ENCODE peak calls at places on chromosomes 7 and 10, in four cellular contexts. F is body of pancreas, C is MG63, T is colonic mucosa. A is an unnamed sample. For H3K9me3, the result is how much of the 10 kb centered on the place peaks cover.

GRCh38 chr7:112140600-112140999 is 65.6 kb downstream of the DOCK4 start:
- DNase-seq in T (no peak), F (no peak), C (no peak), A (no peak)

GRCh38 chr10:104291439-104291951 is 22.5 kb downstream of the GSTO2 start:
- DNase-seq in F (peak), T (peak), C (peak), A (peak)

GRCh38 chr7:2520131-2520807 is 695 bp downstream of the LFNG start:
- DNase-seq in C (peak), F (peak), T (peak), A (peak)

GRCh38 chr10:44966129-44966815 is 6.7 kb downstream of the RASSF4 start:
- DNase-seq in F (no peak), C (no peak), T (peak), A (peak)

GRCh38 chr7:30249986-30250774 is 34.2 kb upstream of the ZNRF2 start:
- DNase-seq in C (no peak), T (no peak), F (no peak), A (no peak)

GRCh38 chr10:111211756-111212155 is 134.9 kb downstream of the ADRA2A start:
- DNase-seq in C (no peak), T (no peak), F (no peak), A (no peak)

GRCh38 chr10:119139464-119140067 is 25.9 kb downstream of the SFXN4 start:
- DNase-seq in F (peak), C (peak), T (peak), A (peak)

GRCh38 chr10:122368502-122369254 is 5.8 kb upstream of the PLEKHA1 start:
- DNase-seq in F (no peak), T (peak), C (no peak), A (no peak)

GRCh38 chr7:116354546-116355422 is 144.4 kb downstream of the TES start:
- DNase-seq in F (peak), C (peak), T (peak), A (peak)

GRCh38 chr7:64533756-64534155 is 29.1 kb downstream of the ZNF680 start:
- DNase-seq in C (no peak), F (no peak), T (no peak), A (no peak)

DNA sequence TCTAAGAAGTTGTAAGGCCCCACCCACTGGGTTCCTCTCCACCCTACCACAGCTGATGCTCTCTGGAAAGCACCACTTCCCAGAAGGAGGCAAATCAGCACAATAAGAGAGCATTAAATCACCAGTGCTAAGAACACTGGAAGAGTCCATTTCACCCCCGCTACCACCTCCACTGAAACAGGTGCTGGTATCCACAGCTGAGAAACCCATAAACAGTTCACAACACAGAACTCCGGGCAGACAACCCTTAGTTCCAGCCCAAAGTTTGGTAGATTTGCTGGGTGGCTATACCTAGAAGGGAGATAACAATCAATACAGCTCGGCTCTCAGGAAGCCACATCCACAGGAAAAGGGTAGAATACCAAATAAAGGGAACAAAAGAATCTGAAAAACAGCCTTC is 34.1 kb downstream of the ZNF680 start:
- DNase-seq in C (no peak), F (no peak), T (no peak), A (no peak)
- H3K9me3 ChIP-seq in C (under half), F (under half), T (under half), A (under half)

DNA sequence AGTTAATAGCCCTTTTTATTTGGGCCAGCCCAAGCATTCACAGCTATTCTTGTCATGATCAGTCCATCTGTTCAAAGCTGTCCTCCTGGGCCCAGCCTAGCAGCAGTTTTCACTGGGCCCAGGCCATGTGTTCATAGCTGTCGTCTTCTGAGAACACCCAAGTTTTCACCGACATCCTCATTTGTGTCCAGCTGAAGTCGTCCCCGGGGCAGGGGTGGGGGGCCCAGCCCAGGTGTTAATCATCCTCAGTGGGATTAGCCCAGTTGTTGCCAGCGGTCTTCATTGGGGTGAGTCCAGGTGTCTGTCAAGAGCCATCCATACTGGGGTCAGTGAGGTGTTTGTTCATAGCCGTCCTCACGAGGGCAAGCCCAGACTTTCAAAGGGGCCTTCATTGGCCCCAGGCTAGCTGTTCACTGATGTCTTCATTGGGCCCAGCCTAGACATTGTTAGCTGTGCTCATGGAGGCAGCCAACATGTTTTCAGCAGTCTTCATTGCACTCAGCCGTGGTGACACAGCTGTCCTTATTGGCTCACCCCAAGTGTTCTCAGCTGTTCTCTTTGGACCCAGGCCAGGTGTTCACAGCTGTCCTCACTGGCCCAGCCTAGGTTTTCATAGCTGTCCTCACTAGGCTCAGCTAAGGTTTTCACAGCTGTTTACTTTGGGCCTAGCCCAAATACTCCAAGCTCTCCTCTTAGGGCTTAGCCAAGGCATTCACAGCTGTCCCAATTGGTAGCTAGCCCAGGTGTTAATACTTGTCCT is 10.0 kb downstream of the FRG2B start:
- DNase-seq in T (peak), C (peak), F (peak), A (peak)
- H3K9me3 ChIP-seq in T (under half), C (under half), F (under half), A (under half)

GRCh38 chr7:157612664-157613561 is 276.1 kb downstream of the DNAJB6 start:
- DNase-seq in T (peak), F (peak), C (no peak), A (peak)
- H3K9me3 ChIP-seq in T (under half), F (under half), C (under half), A (under half)

GRCh38 chr10:90192825-90193224 is 491.4 kb downstream of the KIF20B start:
- DNase-seq in F (no peak), T (no peak), C (no peak), A (no peak)

GRCh38 chr10:90199098-90199497 is 497.7 kb downstream of the KIF20B start:
- DNase-seq in C (no peak), F (no peak), T (no peak), A (no peak)

GRCh38 chr10:90193240-90193985 is 492.0 kb downstream of the KIF20B start:
- DNase-seq in C (no peak), F (no peak), T (no peak), A (no peak)

GRCh38 chr10:90197766-90198165 is 496.4 kb downstream of the KIF20B start:
- DNase-seq in C (peak), F (no peak), T (no peak), A (no peak)

GRCh38 chr10:90195288-90195840 is 494.0 kb downstream of the KIF20B start:
- DNase-seq in T (no peak), F (no peak), C (no peak), A (no peak)
- H3K9me3 ChIP-seq in T (under half), F (under half), C (under half), A (under half)

DNA sequence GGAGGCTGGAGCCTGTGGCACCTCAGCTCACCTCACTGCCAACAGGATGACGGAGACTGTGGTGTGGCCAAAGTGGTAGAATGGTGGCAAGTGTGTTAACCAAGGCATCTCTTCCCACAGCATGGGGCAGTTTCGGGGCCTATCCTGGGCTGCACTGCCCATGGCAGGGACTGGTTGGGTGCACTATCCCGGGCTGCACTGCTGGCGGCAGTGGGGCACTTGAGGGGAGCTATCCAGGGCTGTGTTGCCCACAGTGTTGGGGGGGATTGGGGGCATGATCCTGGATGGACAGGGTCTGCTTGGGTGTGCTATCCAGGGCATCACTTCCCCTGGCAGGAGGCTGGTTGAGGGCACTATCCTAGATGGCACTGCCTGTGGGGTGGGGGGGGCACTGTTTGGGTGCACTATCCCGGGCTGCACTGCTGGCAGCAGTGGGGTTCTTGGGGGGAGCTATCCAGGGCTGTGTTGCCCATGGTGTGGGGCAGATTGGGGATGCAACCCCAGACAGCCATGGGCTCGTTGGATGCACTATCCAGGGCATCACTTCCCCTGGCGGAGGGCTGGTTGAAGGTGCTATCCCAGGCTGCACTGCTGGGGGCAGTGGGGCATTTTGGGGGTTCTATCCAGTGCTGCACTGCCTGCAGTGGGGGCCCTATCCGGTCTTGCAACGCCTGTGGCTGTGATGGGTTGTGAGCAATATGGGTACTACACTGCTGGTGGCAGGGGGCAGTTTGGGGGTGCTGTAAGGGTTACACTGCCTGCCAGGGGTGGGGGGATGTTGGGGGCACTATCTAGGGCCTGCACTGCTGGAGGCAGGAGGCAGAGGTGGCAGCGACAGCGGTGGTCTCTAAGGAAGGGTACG is 129.7 kb downstream of the ZNF248 start:
- DNase-seq in F (no peak), T (no peak), C (no peak), A (no peak)
- H3K9me3 ChIP-seq in F (under half), T (under half), C (under half), A (under half)

GRCh38 chr7:157978766-157979165 is 608.9 kb downstream of the PTPRN2 start:
- DNase-seq in F (no peak), C (no peak), T (no peak), A (no peak)

GRCh38 chr7:157981778-157982177 is 605.8 kb downstream of the PTPRN2 start:
- DNase-seq in F (no peak), C (no peak), T (no peak), A (no peak)

GRCh38 chr7:157983442-157984137 is 604.0 kb downstream of the PTPRN2 start:
- DNase-seq in C (no peak), F (no peak), T (no peak), A (no peak)

GRCh38 chr7:157979631-157980340 is 607.8 kb downstream of the PTPRN2 start:
- DNase-seq in T (no peak), C (no peak), F (no peak), A (no peak)

GRCh38 chr7:157980774-157981173 is 606.8 kb downstream of the PTPRN2 start:
- DNase-seq in F (peak), T (no peak), C (no peak), A (no peak)
- H3K9me3 ChIP-seq in F (under half), T (under half), C (under half), A (under half)

GRCh38 chr7:75879771-75880184 is 944 bp downstream of the RHBDD2 start:
- DNase-seq in C (no peak), T (no peak), F (no peak), A (peak)
- H3K9me3 ChIP-seq in C (under half), T (under half), F (under half), A (under half)

GRCh38 chr7:32515890-32516550 is 20.7 kb downstream of the AVL9 start:
- DNase-seq in F (no peak), C (no peak), T (no peak), A (peak)
- H3K9me3 ChIP-seq in F (under half), C (under half), T (under half), A (under half)

DNA sequence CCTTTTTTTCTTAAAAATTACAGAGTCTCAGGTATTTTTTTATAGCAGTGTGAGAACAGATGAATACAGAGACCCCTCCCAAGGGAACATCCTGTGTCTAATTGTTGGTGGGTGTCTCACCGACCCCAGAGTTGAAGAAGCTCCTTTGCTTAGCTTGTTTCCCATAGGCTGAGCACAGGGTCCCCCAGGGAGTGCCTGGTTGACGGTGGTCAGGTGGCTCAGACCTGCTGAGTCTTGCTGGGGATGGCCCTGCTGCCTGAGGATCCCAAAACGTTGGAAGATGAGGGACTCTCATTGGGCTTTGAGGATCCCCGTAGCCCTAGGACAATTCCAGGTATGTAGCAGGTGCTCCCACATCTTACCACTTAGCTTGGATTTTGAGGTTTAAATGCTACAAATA is 19.5 kb downstream of the SCART1 start:
- DNase-seq in T (no peak), C (no peak), F (no peak), A (no peak)
- H3K9me3 ChIP-seq in T (under half), C (under half), F (under half), A (under half)